ENCODE peak calls at places on chromosome 3, in four cellular contexts. One of them, this sample, is unnamed.

GRCh38 chr3:66544619-66545429 is 44.0 kb upstream of the LRIG1 start:
- DNase-seq in AG10803: no peak
- DNase-seq in lower lobe of right lung: no peak
- DNase-seq in PC-9: no peak
- DNase-seq in this sample: no peak

GRCh38 chr3:66425566-66425965 is 75.3 kb downstream of the LRIG1 start:
- DNase-seq in PC-9: no peak
- DNase-seq in lower lobe of right lung: no peak
- DNase-seq in AG10803: no peak
- DNase-seq in this sample: no peak

GRCh38 chr3:139533781-139534443 is 5.6 kb downstream of the RBP1 start:
- DNase-seq in lower lobe of right lung: no peak
- DNase-seq in AG10803: peak; percentile 9
- DNase-seq in PC-9: peak; percentile 67
- DNase-seq in this sample: no peak

GRCh38 chr3:157499342-157499963 is 3.8 kb downstream of the VEPH1 start:
- DNase-seq in PC-9: peak; percentile 93
- DNase-seq in AG10803: no peak
- DNase-seq in lower lobe of right lung: peak; percentile 85
- DNase-seq in this sample: no peak

GRCh38 chr3:187777331-187778046 is 32.2 kb upstream of the BCL6 start:
- DNase-seq in AG10803: peak; percentile 18
- DNase-seq in PC-9: peak; percentile 35
- DNase-seq in lower lobe of right lung: no peak
- DNase-seq in this sample: peak; percentile 26

GRCh38 chr3:165336786-165337185 is 140.6 kb upstream of the SLITRK3 start:
- DNase-seq in AG10803: no peak
- DNase-seq in PC-9: no peak
- DNase-seq in lower lobe of right lung: no peak
- DNase-seq in this sample: no peak

GRCh38 chr3:128399221-128399915 is 67.3 kb downstream of the DNAJB8 start:
- DNase-seq in lower lobe of right lung: no peak
- DNase-seq in PC-9: no peak
- DNase-seq in AG10803: no peak
- DNase-seq in this sample: no peak

GRCh38 chr3:11565492-11565891 is 78.2 kb downstream of the VGLL4 start:
- DNase-seq in AG10803: no peak
- DNase-seq in PC-9: no peak
- DNase-seq in lower lobe of right lung: no peak
- DNase-seq in this sample: no peak

GRCh38 chr3:50583897-50584296 is 14.6 kb downstream of the HEMK1 start:
- DNase-seq in PC-9: no peak
- DNase-seq in AG10803: peak; percentile 68
- DNase-seq in lower lobe of right lung: peak; percentile 89
- DNase-seq in this sample: no peak

GRCh38 chr3:41753651-41754050 is 208.3 kb downstream of the ULK4 start:
- DNase-seq in AG10803: no peak
- DNase-seq in lower lobe of right lung: no peak
- DNase-seq in PC-9: no peak
- DNase-seq in this sample: no peak

GRCh38 chr3:14145670-14146380 is 21.0 kb downstream of the TMEM43 start:
- DNase-seq in PC-9: no peak
- DNase-seq in lower lobe of right lung: no peak
- DNase-seq in AG10803: no peak
- DNase-seq in this sample: no peak

GRCh38 chr3:154926721-154927120 is 153.4 kb upstream of the MME start:
- DNase-seq in AG10803: peak; percentile 12
- DNase-seq in PC-9: no peak
- DNase-seq in lower lobe of right lung: no peak
- DNase-seq in this sample: no peak

GRCh38 chr3:5194801-5195509 is 7.4 kb downstream of the EDEM1 start:
- DNase-seq in AG10803: peak; percentile 77
- DNase-seq in PC-9: peak; percentile 31
- DNase-seq in lower lobe of right lung: no peak
- DNase-seq in this sample: peak; percentile 80

GRCh38 chr3:49465269-49466034 is 4.6 kb upstream of the DAG1 start:
- DNase-seq in PC-9: peak; percentile 60
- DNase-seq in AG10803: no peak
- DNase-seq in lower lobe of right lung: peak; percentile 75
- DNase-seq in this sample: no peak

GRCh38 chr3:177282028-177282655 is 84.9 kb upstream of the TBL1XR1 start:
- DNase-seq in lower lobe of right lung: no peak
- DNase-seq in AG10803: no peak
- DNase-seq in PC-9: no peak
- DNase-seq in this sample: no peak

GRCh38 chr3:194840661-194841514 is 155.2 kb downstream of the FAM43A start:
- DNase-seq in AG10803: no peak
- DNase-seq in lower lobe of right lung: no peak
- DNase-seq in PC-9: peak; percentile 75
- DNase-seq in this sample: no peak

GRCh38 chr3:110026421-110026820 is 689.1 kb upstream of the DPPA4 start:
- DNase-seq in AG10803: no peak
- DNase-seq in PC-9: no peak
- DNase-seq in lower lobe of right lung: no peak
- DNase-seq in this sample: peak; percentile 17

GRCh38 chr3:106748471-106748870 is 628.8 kb upstream of the CCDC54 start:
- DNase-seq in AG10803: no peak
- DNase-seq in lower lobe of right lung: no peak
- DNase-seq in PC-9: no peak
- DNase-seq in this sample: no peak

GRCh38 chr3:24156466-24156865 is 211.4 kb downstream of the NR1D2 start:
- DNase-seq in PC-9: peak; percentile 72
- DNase-seq in lower lobe of right lung: no peak
- DNase-seq in AG10803: peak; percentile 84
- DNase-seq in this sample: peak; percentile 42

GRCh38 chr3:157948605-157949383 is 157.4 kb downstream of the SHOX2 start:
- DNase-seq in AG10803: no peak
- DNase-seq in PC-9: no peak
- DNase-seq in lower lobe of right lung: no peak
- DNase-seq in this sample: no peak

GRCh38 chr3:112794622-112795172 is 52.0 kb downstream of the CD200R1L start:
- DNase-seq in lower lobe of right lung: no peak
- DNase-seq in AG10803: no peak
- DNase-seq in PC-9: no peak
- DNase-seq in this sample: no peak

GRCh38 chr3:126921425-126921824 is 61.5 kb upstream of the PLXNA1 start:
- DNase-seq in lower lobe of right lung: no peak
- DNase-seq in PC-9: no peak
- DNase-seq in AG10803: no peak
- DNase-seq in this sample: no peak

GRCh38 chr3:134630506-134630905 is 20.3 kb downstream of the KY start:
- DNase-seq in AG10803: peak; percentile 15
- DNase-seq in lower lobe of right lung: no peak
- DNase-seq in PC-9: no peak
- DNase-seq in this sample: peak; percentile 10

GRCh38 chr3:13483286-13483685 is 3.2 kb downstream of the HDAC11 start:
- DNase-seq in AG10803: no peak
- DNase-seq in PC-9: no peak
- DNase-seq in lower lobe of right lung: peak; percentile 37
- DNase-seq in this sample: no peak

GRCh38 chr3:10374311-10374710 is 53.4 kb upstream of the SEC13 start:
- DNase-seq in lower lobe of right lung: no peak
- DNase-seq in AG10803: no peak
- DNase-seq in PC-9: no peak
- DNase-seq in this sample: no peak

GRCh38 chr3:7332696-7333095 is 471.8 kb downstream of the GRM7 start:
- DNase-seq in AG10803: no peak
- DNase-seq in lower lobe of right lung: no peak
- DNase-seq in PC-9: no peak
- DNase-seq in this sample: no peak

GRCh38 chr3:100525753-100526612 is 33.6 kb downstream of the TMEM45A start:
- DNase-seq in lower lobe of right lung: no peak
- DNase-seq in PC-9: peak; percentile 82
- DNase-seq in AG10803: peak; percentile 95
- DNase-seq in this sample: peak; percentile 92

GRCh38 chr3:31878231-31878838 is 102.7 kb downstream of the OSBPL10 start:
- DNase-seq in PC-9: no peak
- DNase-seq in lower lobe of right lung: no peak
- DNase-seq in AG10803: peak; percentile 68
- DNase-seq in this sample: no peak

DNA sequence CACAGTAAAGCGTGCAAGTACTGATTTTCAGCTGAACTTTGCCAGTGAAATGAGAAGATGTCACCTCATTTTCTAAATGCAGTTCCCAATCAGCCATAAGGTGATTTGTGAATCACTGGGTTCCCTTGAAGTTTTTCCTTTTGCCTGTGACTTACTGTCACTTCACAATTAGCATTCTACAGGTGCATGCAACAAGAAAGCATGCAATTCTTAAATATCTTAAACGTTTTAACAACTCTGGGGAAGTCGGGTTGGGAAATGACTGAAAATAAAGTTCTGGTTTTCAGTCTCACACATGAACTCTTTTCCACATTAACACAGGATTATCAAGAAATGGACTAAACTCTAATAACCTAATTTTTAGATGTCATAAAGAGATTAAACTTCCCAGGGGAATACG is 5.2 kb downstream of the GSK3B start:
- DNase-seq in PC-9: no peak
- DNase-seq in AG10803: no peak
- DNase-seq in lower lobe of right lung: no peak
- DNase-seq in this sample: no peak
- H3K4me3 ChIP-seq in PC-9: peak overlapping the region; percentile 40
- H3K4me3 ChIP-seq in AG10803: no peak overlapping the region
- H3K4me3 ChIP-seq in lower lobe of right lung: no peak overlapping the region
- H3K4me3 ChIP-seq in this sample: peak overlapping the region; percentile 19

DNA sequence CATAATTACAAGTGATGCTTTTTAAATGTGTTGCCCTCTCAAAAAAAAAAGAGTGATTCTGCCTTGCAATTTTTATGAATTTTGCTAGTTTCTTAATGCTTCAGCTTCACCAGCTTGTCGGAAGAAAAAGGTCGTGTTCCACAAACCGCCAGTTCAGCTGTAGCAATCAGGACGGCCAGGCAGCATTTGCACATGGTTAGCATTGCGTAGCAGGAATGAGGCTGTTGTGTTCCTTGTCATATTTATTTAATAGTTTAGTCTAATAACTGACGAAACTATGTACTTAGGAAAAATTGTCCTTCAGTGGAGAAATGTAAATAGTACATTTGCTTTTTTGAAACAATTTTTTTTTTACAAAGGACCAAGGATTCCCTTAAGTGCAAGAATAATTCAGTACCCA is 64.9 kb upstream of the SELENOK start:
- DNase-seq in lower lobe of right lung: no peak
- DNase-seq in PC-9: no peak
- DNase-seq in AG10803: no peak
- DNase-seq in this sample: no peak
- H3K4me3 ChIP-seq in lower lobe of right lung: no peak overlapping the region
- H3K4me3 ChIP-seq in PC-9: no peak overlapping the region
- H3K4me3 ChIP-seq in AG10803: no peak overlapping the region
- H3K4me3 ChIP-seq in this sample: no peak overlapping the region

DNA sequence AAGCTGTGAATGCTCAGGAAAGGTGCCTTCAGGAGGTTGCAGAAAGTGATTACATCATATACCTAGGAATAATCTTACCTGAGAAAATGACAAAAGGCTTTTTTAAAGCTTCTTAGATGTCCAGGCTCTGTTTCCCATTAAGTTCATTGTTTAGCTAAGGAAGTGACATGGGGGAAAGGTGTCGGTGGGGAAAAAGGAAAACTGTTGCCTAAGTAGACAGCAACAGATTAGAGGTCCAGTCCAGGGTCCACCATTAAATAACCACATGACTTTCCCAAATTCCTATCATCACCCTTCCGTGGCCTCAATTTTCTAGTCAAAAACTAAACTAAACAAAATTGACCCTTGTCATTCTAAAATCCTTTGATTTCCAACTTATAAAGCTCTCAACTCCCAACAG is 4.3 kb downstream of the WWTR1 start:
- DNase-seq in lower lobe of right lung: no peak
- DNase-seq in AG10803: no peak
- DNase-seq in PC-9: no peak
- DNase-seq in this sample: no peak
- H3K4me3 ChIP-seq in lower lobe of right lung: peak overlapping the region; percentile 68
- H3K4me3 ChIP-seq in AG10803: no peak overlapping the region
- H3K4me3 ChIP-seq in PC-9: peak overlapping the region; percentile 31
- H3K4me3 ChIP-seq in this sample: no peak overlapping the region

GRCh38 chr3:150256782-150257181 is 151.3 kb upstream of the TSC22D2 start:
- DNase-seq in lower lobe of right lung: no peak
- DNase-seq in PC-9: no peak
- DNase-seq in AG10803: no peak
- DNase-seq in this sample: no peak

GRCh38 chr3:150256336-150256735 is 151.8 kb upstream of the TSC22D2 start:
- DNase-seq in PC-9: no peak
- DNase-seq in lower lobe of right lung: no peak
- DNase-seq in AG10803: no peak
- DNase-seq in this sample: no peak

GRCh38 chr3:150253622-150254021 is 154.5 kb upstream of the TSC22D2 start:
- DNase-seq in AG10803: no peak
- DNase-seq in PC-9: peak; percentile 8
- DNase-seq in lower lobe of right lung: no peak
- DNase-seq in this sample: no peak

GRCh38 chr3:150254199-150254786 is 153.8 kb upstream of the TSC22D2 start:
- DNase-seq in lower lobe of right lung: no peak
- DNase-seq in PC-9: no peak
- DNase-seq in AG10803: no peak
- DNase-seq in this sample: no peak

GRCh38 chr3:150255416-150255815 is 152.7 kb upstream of the TSC22D2 start:
- DNase-seq in PC-9: no peak
- DNase-seq in lower lobe of right lung: no peak
- DNase-seq in AG10803: no peak
- DNase-seq in this sample: no peak
- H3K4me3 ChIP-seq in PC-9: no peak overlapping the region
- H3K4me3 ChIP-seq in lower lobe of right lung: no peak overlapping the region
- H3K4me3 ChIP-seq in AG10803: no peak overlapping the region
- H3K4me3 ChIP-seq in this sample: no peak overlapping the region

DNA sequence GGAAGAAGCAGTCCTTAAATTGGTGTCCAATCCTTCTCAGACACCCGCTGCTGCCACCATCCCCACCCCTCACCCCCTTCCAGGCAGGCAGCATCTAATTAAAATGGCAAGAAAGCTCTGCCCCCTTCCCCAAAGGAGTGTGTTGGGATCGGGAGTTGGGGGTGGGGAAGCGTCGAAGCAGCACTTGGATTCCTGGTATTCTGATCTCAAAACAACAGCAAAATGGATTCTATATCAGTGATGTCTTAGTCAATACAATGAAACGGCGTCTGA is 1.4 kb downstream of the TNIK start:
- DNase-seq in AG10803: no peak
- DNase-seq in PC-9: no peak
- DNase-seq in lower lobe of right lung: no peak
- DNase-seq in this sample: no peak
- H3K4me3 ChIP-seq in AG10803: peak overlapping the region; percentile 83
- H3K4me3 ChIP-seq in PC-9: peak overlapping the region; percentile 69
- H3K4me3 ChIP-seq in lower lobe of right lung: peak overlapping the region; percentile 84
- H3K4me3 ChIP-seq in this sample: peak overlapping the region; percentile 94

DNA sequence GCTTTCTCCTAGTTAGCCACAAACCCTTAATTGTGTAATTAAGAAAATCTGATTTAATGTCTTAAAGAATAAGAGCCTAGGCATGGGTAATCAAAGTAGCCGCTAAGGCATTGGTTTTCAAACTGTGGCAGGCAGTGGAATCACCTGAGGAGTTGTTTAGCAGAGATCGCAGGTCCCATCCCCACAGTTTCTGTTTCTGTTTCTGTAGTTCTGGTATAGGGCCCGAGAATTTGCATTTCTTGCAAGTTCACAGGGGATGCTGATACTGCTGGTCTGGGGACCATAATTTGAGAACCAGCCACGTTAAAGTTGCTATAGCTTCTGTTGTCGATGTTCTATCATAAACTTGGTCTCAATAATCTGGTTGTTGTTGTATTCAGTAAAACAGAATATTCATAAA is 204.3 kb downstream of the ALCAM start:
- DNase-seq in PC-9: no peak
- DNase-seq in AG10803: no peak
- DNase-seq in lower lobe of right lung: no peak
- DNase-seq in this sample: no peak
- H3K4me3 ChIP-seq in PC-9: no peak overlapping the region
- H3K4me3 ChIP-seq in AG10803: no peak overlapping the region
- H3K4me3 ChIP-seq in lower lobe of right lung: no peak overlapping the region
- H3K4me3 ChIP-seq in this sample: no peak overlapping the region

This sample was measured in foreskin fibroblast.